ENCODE peak calls at places on chromosomes 3 and 15, in five cellular contexts. L is EH; G is iPS-NIHi11; N is CD4-positive, alpha-beta memory T cell; S is heart left ventricle. P is an unnamed sample.

GRCh38 chr3:150371741-150372254 is 36.3 kb upstream of the TSC22D2 start:
- DNase-seq in L (peak), G (peak), N (no peak), S (peak), P (no peak)

GRCh38 chr3:122636697-122637096 is 43.9 kb upstream of the PARP14 start:
- DNase-seq in L (no peak), G (no peak), N (no peak), S (no peak), P (no peak)

GRCh38 chr3:4850211-4850927 is 128.9 kb upstream of the BHLHE40 start:
- DNase-seq in L (no peak), G (no peak), N (no peak), S (no peak), P (no peak)

GRCh38 chr3:25885544-25885943 is 95.7 kb downstream of the OXSM start:
- DNase-seq in L (peak), G (peak), N (no peak), S (no peak), P (no peak)

GRCh38 chr3:38717603-38718240 is 68.2 kb upstream of the SCN5A start:
- DNase-seq in L (no peak), G (no peak), N (no peak), S (peak), P (no peak)

GRCh38 chr15:96585634-96586386 is 255.3 kb downstream of the NR2F2 start:
- DNase-seq in L (peak), G (peak), N (no peak), S (no peak), P (no peak)

GRCh38 chr3:18556503-18556902 is 131.4 kb upstream of the SATB1 start:
- DNase-seq in L (no peak), G (no peak), N (peak), S (no peak), P (no peak)

GRCh38 chr15:61634837-61635236 is 405.7 kb upstream of the RORA start:
- DNase-seq in L (no peak), G (no peak), N (no peak), S (no peak), P (no peak)